ENCODE peak calls at places on chromosomes 3 and 15, in six cellular contexts. One of them, this sample, is unnamed.

GRCh38 chr3:38966956-38967795 is 84.6 kb downstream of the SCN11A start:
- DNase-seq in GM12865: no peak
- DNase-seq in AG04449: no peak
- DNase-seq in fibroblast of the aortic adventitia: peak; percentile 11
- DNase-seq in A549: no peak
- DNase-seq in cardiac fibroblast: no peak
- DNase-seq in this sample: no peak

GRCh38 chr15:56736308-56736707 is 3.0 kb upstream of the ZNF280D start:
- DNase-seq in GM12865: no peak
- DNase-seq in A549: peak; percentile 52
- DNase-seq in AG04449: no peak
- DNase-seq in cardiac fibroblast: peak; percentile 76
- DNase-seq in fibroblast of the aortic adventitia: peak; percentile 61
- DNase-seq in this sample: no peak

GRCh38 chr3:112605285-112605684 is 35.7 kb downstream of the CCDC80 start:
- DNase-seq in A549: peak; percentile 27
- DNase-seq in cardiac fibroblast: peak; percentile 97
- DNase-seq in AG04449: peak; percentile 97
- DNase-seq in GM12865: no peak
- DNase-seq in fibroblast of the aortic adventitia: peak; percentile 92
- DNase-seq in this sample: peak; percentile 90

GRCh38 chr3:44045476-44046275 is 196.0 kb upstream of the TOPAZ1 start:
- DNase-seq in GM12865: peak; percentile 97
- DNase-seq in AG04449: no peak
- DNase-seq in A549: no peak
- DNase-seq in fibroblast of the aortic adventitia: no peak
- DNase-seq in cardiac fibroblast: no peak
- DNase-seq in this sample: no peak

GRCh38 chr15:79185199-79185598 is 94.6 kb upstream of the RASGRF1 start:
- DNase-seq in A549: peak; percentile 39
- DNase-seq in GM12865: peak; percentile 22
- DNase-seq in cardiac fibroblast: no peak
- DNase-seq in fibroblast of the aortic adventitia: no peak
- DNase-seq in AG04449: no peak
- DNase-seq in this sample: no peak

GRCh38 chr3:30471076-30471475 is 135.3 kb upstream of the TGFBR2 start:
- DNase-seq in GM12865: no peak
- DNase-seq in cardiac fibroblast: peak; percentile 68
- DNase-seq in fibroblast of the aortic adventitia: peak; percentile 92
- DNase-seq in AG04449: no peak
- DNase-seq in A549: no peak
- DNase-seq in this sample: no peak

GRCh38 chr3:126858887-126859286 is 124.0 kb upstream of the PLXNA1 start:
- DNase-seq in fibroblast of the aortic adventitia: peak; percentile 82
- DNase-seq in GM12865: no peak
- DNase-seq in AG04449: peak; percentile 67
- DNase-seq in A549: peak; percentile 83
- DNase-seq in cardiac fibroblast: peak; percentile 74
- DNase-seq in this sample: peak; percentile 77

GRCh38 chr15:33048255-33048654 is 146.3 kb downstream of the FMN1 start:
- DNase-seq in fibroblast of the aortic adventitia: no peak
- DNase-seq in cardiac fibroblast: no peak
- DNase-seq in GM12865: no peak
- DNase-seq in AG04449: no peak
- DNase-seq in A549: peak; percentile 24
- DNase-seq in this sample: no peak

GRCh38 chr3:193743702-193744047 is 150.7 kb downstream of the OPA1 start:
- DNase-seq in fibroblast of the aortic adventitia: no peak
- DNase-seq in GM12865: peak; percentile 68
- DNase-seq in AG04449: no peak
- DNase-seq in A549: peak; percentile 19
- DNase-seq in cardiac fibroblast: peak; percentile 13
- DNase-seq in this sample: no peak

GRCh38 chr3:27623085-27623753 is 98.9 kb downstream of the EOMES start:
- DNase-seq in GM12865: no peak
- DNase-seq in fibroblast of the aortic adventitia: peak; percentile 70
- DNase-seq in A549: peak; percentile 95
- DNase-seq in cardiac fibroblast: peak; percentile 80
- DNase-seq in AG04449: no peak
- DNase-seq in this sample: no peak

GRCh38 chr3:43180027-43180426 is 74.1 kb upstream of the POMGNT2 start:
- DNase-seq in cardiac fibroblast: peak; percentile 89
- DNase-seq in fibroblast of the aortic adventitia: peak; percentile 62
- DNase-seq in A549: no peak
- DNase-seq in GM12865: peak; percentile 65
- DNase-seq in AG04449: peak; percentile 89
- DNase-seq in this sample: peak; percentile 73

GRCh38 chr3:21326704-21327103 is 424.3 kb downstream of the ZNF385D start:
- DNase-seq in AG04449: peak; percentile 29
- DNase-seq in GM12865: no peak
- DNase-seq in A549: no peak
- DNase-seq in cardiac fibroblast: peak; percentile 78
- DNase-seq in fibroblast of the aortic adventitia: peak; percentile 90
- DNase-seq in this sample: no peak

GRCh38 chr15:22908830-22909229 is 70.4 kb downstream of the NIPA2 start:
- DNase-seq in A549: no peak
- DNase-seq in GM12865: no peak
- DNase-seq in fibroblast of the aortic adventitia: no peak
- DNase-seq in cardiac fibroblast: no peak
- DNase-seq in AG04449: no peak
- DNase-seq in this sample: no peak

GRCh38 chr15:62739082-62739481 is 303.5 kb upstream of the TPM1 start:
- DNase-seq in AG04449: no peak
- DNase-seq in GM12865: no peak
- DNase-seq in cardiac fibroblast: no peak
- DNase-seq in A549: peak; percentile 51
- DNase-seq in fibroblast of the aortic adventitia: peak; percentile 50
- DNase-seq in this sample: no peak

GRCh38 chr15:68404056-68404798 is 27.7 kb downstream of the ITGA11 start:
- DNase-seq in AG04449: no peak
- DNase-seq in fibroblast of the aortic adventitia: no peak
- DNase-seq in A549: no peak
- DNase-seq in GM12865: no peak
- DNase-seq in cardiac fibroblast: no peak
- DNase-seq in this sample: no peak

GRCh38 chr3:4824948-4825325 is 154.3 kb upstream of the BHLHE40 start:
- DNase-seq in AG04449: peak; percentile 55
- DNase-seq in GM12865: no peak
- DNase-seq in fibroblast of the aortic adventitia: peak; percentile 68
- DNase-seq in A549: peak; percentile 85
- DNase-seq in cardiac fibroblast: peak; percentile 30
- DNase-seq in this sample: no peak

GRCh38 chr3:149385617-149386298 is 8.3 kb upstream of the TM4SF1 start:
- DNase-seq in GM12865: no peak
- DNase-seq in fibroblast of the aortic adventitia: no peak
- DNase-seq in A549: peak; percentile 61
- DNase-seq in AG04449: no peak
- DNase-seq in cardiac fibroblast: no peak
- DNase-seq in this sample: no peak

GRCh38 chr3:194231840-194232832 is 96.2 kb downstream of the HES1 start:
- DNase-seq in cardiac fibroblast: no peak
- DNase-seq in GM12865: no peak
- DNase-seq in fibroblast of the aortic adventitia: no peak
- DNase-seq in AG04449: no peak
- DNase-seq in A549: no peak
- DNase-seq in this sample: no peak

GRCh38 chr3:156509209-156510174 is 45.4 kb downstream of the SSR3 start:
- DNase-seq in GM12865: peak; percentile 72
- DNase-seq in fibroblast of the aortic adventitia: peak; percentile 85
- DNase-seq in A549: peak; percentile 51
- DNase-seq in AG04449: no peak
- DNase-seq in cardiac fibroblast: peak; percentile 77
- DNase-seq in this sample: peak; percentile 34

GRCh38 chr3:46146548-46146947 is 61.6 kb downstream of the CCR1 start:
- DNase-seq in cardiac fibroblast: no peak
- DNase-seq in A549: no peak
- DNase-seq in fibroblast of the aortic adventitia: no peak
- DNase-seq in GM12865: no peak
- DNase-seq in AG04449: no peak
- DNase-seq in this sample: no peak

GRCh38 chr3:68009865-68010264 is 355.5 kb upstream of the SUCLG2 start:
- DNase-seq in fibroblast of the aortic adventitia: no peak
- DNase-seq in AG04449: no peak
- DNase-seq in GM12865: no peak
- DNase-seq in A549: no peak
- DNase-seq in cardiac fibroblast: no peak
- DNase-seq in this sample: no peak

GRCh38 chr3:68007621-68008226 is 353.3 kb upstream of the SUCLG2 start:
- DNase-seq in AG04449: no peak
- DNase-seq in fibroblast of the aortic adventitia: no peak
- DNase-seq in cardiac fibroblast: no peak
- DNase-seq in GM12865: no peak
- DNase-seq in A549: no peak
- DNase-seq in this sample: no peak
- H3K4me3 ChIP-seq in AG04449: peak overlapping the region; percentile 3
- H3K4me3 ChIP-seq in fibroblast of the aortic adventitia: peak overlapping the region; percentile 9
- H3K4me3 ChIP-seq in cardiac fibroblast: no peak overlapping the region
- H3K4me3 ChIP-seq in GM12865: no peak overlapping the region
- H3K4me3 ChIP-seq in A549: no peak overlapping the region
- H3K4me3 ChIP-seq in this sample: no peak overlapping the region

GRCh38 chr3:16357191-16357590 is 92.2 kb downstream of the OXNAD1 start:
- DNase-seq in GM12865: no peak
- DNase-seq in A549: no peak
- DNase-seq in AG04449: no peak
- DNase-seq in cardiac fibroblast: no peak
- DNase-seq in fibroblast of the aortic adventitia: peak; percentile 8
- DNase-seq in this sample: no peak
- TF ChIP-seq CTCF in GM12865: no peak
- TF ChIP-seq CTCF in A549: no peak
- TF ChIP-seq CTCF in AG04449: no peak
- TF ChIP-seq CTCF in cardiac fibroblast: no peak
- TF ChIP-seq CTCF in fibroblast of the aortic adventitia: no peak
- TF ChIP-seq CTCF in this sample: peak; percentile 14

DNA sequence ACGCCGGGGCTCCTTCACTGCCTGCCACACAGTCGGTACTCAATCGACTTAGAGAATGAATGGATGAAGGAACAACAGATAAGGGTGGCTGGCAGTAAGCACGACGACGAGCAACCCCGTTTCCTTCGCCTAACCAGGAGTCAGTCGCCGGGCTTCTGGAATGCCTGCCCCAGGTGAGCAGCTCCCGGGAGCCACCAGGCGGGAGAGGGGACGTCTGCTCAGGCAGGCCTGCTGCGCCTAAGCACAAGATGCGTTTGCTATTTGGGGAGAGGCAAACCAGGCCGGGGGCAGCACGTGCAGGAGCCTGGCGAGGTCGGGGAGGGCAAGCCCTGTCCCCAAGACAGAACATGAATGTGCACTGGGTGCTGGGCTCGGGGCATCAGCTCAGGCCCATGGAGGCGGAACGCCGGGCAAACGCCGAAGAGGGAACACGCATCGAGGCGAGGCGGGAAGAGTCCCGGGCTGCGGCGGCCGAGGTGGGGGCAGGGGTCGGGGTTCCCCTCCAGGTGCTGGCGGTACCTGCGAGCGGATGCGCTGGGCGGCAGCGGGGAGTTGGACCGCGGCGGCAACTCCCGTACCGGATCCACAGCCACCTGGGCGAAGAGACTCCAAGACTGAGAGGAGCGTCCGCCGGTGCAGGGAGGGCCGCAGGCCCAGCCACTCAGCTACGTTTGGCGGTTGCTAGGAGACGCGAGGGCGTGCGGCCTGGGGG is at the start of gene CFAP92:
- DNase-seq in fibroblast of the aortic adventitia: peak; percentile 39
- DNase-seq in A549: peak; percentile 54
- DNase-seq in cardiac fibroblast: peak; percentile 74
- DNase-seq in AG04449: no peak
- DNase-seq in GM12865: peak; percentile 83
- DNase-seq in this sample: no peak
- H3K4me3 ChIP-seq in fibroblast of the aortic adventitia: peak within 1 kb of the TSS; percentile 51
- H3K4me3 ChIP-seq in A549: peak within 1 kb of the TSS; percentile 38
- H3K4me3 ChIP-seq in cardiac fibroblast: peak within 1 kb of the TSS; percentile 35
- H3K4me3 ChIP-seq in AG04449: peak within 1 kb of the TSS; percentile 45
- H3K4me3 ChIP-seq in GM12865: peak within 1 kb of the TSS; percentile 17
- H3K4me3 ChIP-seq in this sample: peak within 1 kb of the TSS; percentile 50

GRCh38 chr3:107752202-107752990 is 229.6 kb downstream of the BBX start:
- DNase-seq in A549: peak; percentile 50
- DNase-seq in fibroblast of the aortic adventitia: peak; percentile 43
- DNase-seq in AG04449: no peak
- DNase-seq in cardiac fibroblast: peak; percentile 49
- DNase-seq in GM12865: peak; percentile 33
- DNase-seq in this sample: no peak
- TF ChIP-seq CTCF in A549: peak; percentile 45
- TF ChIP-seq CTCF in fibroblast of the aortic adventitia: peak; percentile 59
- TF ChIP-seq CTCF in AG04449: peak; percentile 47
- TF ChIP-seq CTCF in cardiac fibroblast: peak; percentile 65
- TF ChIP-seq CTCF in GM12865: peak; percentile 39
- TF ChIP-seq CTCF in this sample: peak; percentile 60

GRCh38 chr15:35671981-35672380 is 126.0 kb upstream of the DPH6 start:
- DNase-seq in fibroblast of the aortic adventitia: no peak
- DNase-seq in GM12865: no peak
- DNase-seq in cardiac fibroblast: no peak
- DNase-seq in A549: no peak
- DNase-seq in AG04449: no peak
- DNase-seq in this sample: no peak

GRCh38 chr15:35671197-35671596 is 125.2 kb upstream of the DPH6 start:
- DNase-seq in A549: no peak
- DNase-seq in AG04449: no peak
- DNase-seq in fibroblast of the aortic adventitia: no peak
- DNase-seq in cardiac fibroblast: no peak
- DNase-seq in GM12865: no peak
- DNase-seq in this sample: no peak

GRCh38 chr15:35674873-35675781 is 129.2 kb upstream of the DPH6 start:
- DNase-seq in A549: no peak
- DNase-seq in fibroblast of the aortic adventitia: peak; percentile 34
- DNase-seq in cardiac fibroblast: peak; percentile 76
- DNase-seq in GM12865: peak; percentile 45
- DNase-seq in AG04449: no peak
- DNase-seq in this sample: no peak

GRCh38 chr15:35669457-35670045 is 123.6 kb upstream of the DPH6 start:
- DNase-seq in AG04449: no peak
- DNase-seq in fibroblast of the aortic adventitia: no peak
- DNase-seq in GM12865: no peak
- DNase-seq in A549: no peak
- DNase-seq in cardiac fibroblast: no peak
- DNase-seq in this sample: no peak

GRCh38 chr15:35673093-35673573 is 127.2 kb upstream of the DPH6 start:
- DNase-seq in AG04449: no peak
- DNase-seq in fibroblast of the aortic adventitia: no peak
- DNase-seq in A549: no peak
- DNase-seq in GM12865: peak; percentile 49
- DNase-seq in cardiac fibroblast: peak; percentile 52
- DNase-seq in this sample: no peak
- H3K4me3 ChIP-seq in AG04449: no peak overlapping the region
- H3K4me3 ChIP-seq in fibroblast of the aortic adventitia: no peak overlapping the region
- H3K4me3 ChIP-seq in A549: no peak overlapping the region
- H3K4me3 ChIP-seq in GM12865: no peak overlapping the region
- H3K4me3 ChIP-seq in cardiac fibroblast: no peak overlapping the region
- H3K4me3 ChIP-seq in this sample: no peak overlapping the region

DNA sequence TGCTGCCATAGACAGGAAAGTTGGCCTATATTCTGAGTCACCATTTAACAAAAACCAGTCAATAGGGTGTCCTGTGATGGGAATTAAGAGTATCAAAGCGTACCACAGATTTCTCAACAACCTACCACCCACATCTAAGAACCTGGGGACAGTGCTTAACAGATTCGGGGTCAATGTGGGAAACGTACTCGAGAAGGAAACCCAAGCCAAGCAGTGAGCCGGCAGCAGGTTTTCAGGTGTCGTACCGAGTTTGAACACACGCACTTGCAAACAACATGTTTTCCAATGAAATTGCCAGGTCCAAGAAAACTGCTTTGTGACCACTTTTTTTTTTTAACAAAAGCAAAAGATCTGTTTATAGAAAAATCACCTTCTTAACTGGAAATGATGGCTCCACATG is 45.8 kb downstream of the ADAMTS17 start:
- DNase-seq in fibroblast of the aortic adventitia: no peak
- DNase-seq in A549: no peak
- DNase-seq in GM12865: no peak
- DNase-seq in cardiac fibroblast: no peak
- DNase-seq in AG04449: no peak
- DNase-seq in this sample: no peak
- TF ChIP-seq CTCF in fibroblast of the aortic adventitia: no peak
- TF ChIP-seq CTCF in A549: no peak
- TF ChIP-seq CTCF in GM12865: no peak
- TF ChIP-seq CTCF in cardiac fibroblast: no peak
- TF ChIP-seq CTCF in AG04449: no peak
- TF ChIP-seq CTCF in this sample: no peak